ENCODE peak calls at places on chromosomes 1 and 21, in ten cellular contexts. S is CD4-positive, alpha-beta T cell; U is NCI-H1694 treated with DMSO at 0.1 percent for 48 hours; N is head of caudate nucleus; C is stomach; Q is MV-4-11; D is stimulated activated CD4-positive, alpha-beta T cell treated with anti-CD3 and anti-CD28 coated beads, Interleukin-4, amount 100 ng/mL, for 24 hours; T is T-helper 2 cell; V is H54; H is activated CD4-positive, CD25-positive, alpha-beta regulatory T cell treated with anti-CD3 and anti-CD28 coated beads, Interleukin-2, amount 50 U/mL, for 16 hours. K is an unnamed sample.

GRCh38 chr1:153534226-153534932 is 1.4 kb downstream of the S100A6 start:
- DNase-seq in S (no peak), U (no peak), N (no peak), C (no peak), Q (no peak), D (no peak), T (no peak), V (no peak), H (no peak), K (no peak)

GRCh38 chr1:114554577-114554976 is 26.8 kb downstream of the BCAS2 start:
- DNase-seq in S (no peak), U (no peak), N (no peak), C (no peak), Q (no peak), D (no peak), T (no peak), V (no peak), H (no peak), K (no peak)

GRCh38 chr1:58620259-58620658 is 43.2 kb upstream of the TACSTD2 start:
- DNase-seq in S (no peak), U (no peak), N (no peak), C (peak; percentile 71), Q (no peak), D (no peak), T (no peak), V (no peak), H (no peak), K (no peak)

GRCh38 chr1:228162286-228163003 is 3.2 kb upstream of the IBA57 start:
- DNase-seq in S (no peak), U (no peak), N (no peak), C (peak; percentile 37), Q (no peak), D (no peak), T (no peak), V (no peak), H (no peak), K (no peak)

GRCh38 chr1:102952400-102952799 is 155.9 kb downstream of the COL11A1 start:
- DNase-seq in S (no peak), U (no peak), N (no peak), C (no peak), Q (no peak), D (no peak), T (no peak), V (no peak), H (no peak), K (no peak)

GRCh38 chr21:26070822-26071425 is 99.6 kb downstream of the APP start:
- DNase-seq in S (peak; percentile 37), U (peak; percentile 35), N (no peak), C (no peak), Q (no peak), D (peak; percentile 3), T (no peak), V (no peak), H (no peak), K (peak; percentile 82)

GRCh38 chr1:192978195-192978710 is 80.9 kb downstream of the UCHL5 start:
- DNase-seq in S (no peak), U (no peak), N (no peak), C (no peak), Q (no peak), D (no peak), T (no peak), V (no peak), H (no peak), K (no peak)

GRCh38 chr1:235533476-235534168 is 29.4 kb upstream of the B3GALNT2 start:
- DNase-seq in S (no peak), U (no peak), N (no peak), C (no peak), Q (no peak), D (no peak), T (no peak), V (no peak), H (no peak), K (no peak)

GRCh38 chr1:199920635-199921034 is 106.9 kb upstream of the NR5A2 start:
- DNase-seq in S (no peak), U (no peak), N (no peak), C (no peak), Q (no peak), D (no peak), T (no peak), V (no peak), H (no peak), K (no peak)

GRCh38 chr1:233242827-233243483 is 52.6 kb downstream of the PCNX2 start:
- DNase-seq in S (no peak), U (no peak), N (no peak), C (no peak), Q (peak; percentile 85), D (no peak), T (no peak), V (no peak), H (no peak), K (no peak)

GRCh38 chr1:204924013-204924759 is 53.5 kb downstream of the NFASC start:
- DNase-seq in S (no peak), U (peak; percentile 59), N (no peak), C (no peak), Q (no peak), D (no peak), T (no peak), V (peak; percentile 44), H (no peak), K (peak; percentile 38)

GRCh38 chr1:8024329-8024728 is 1.8 kb downstream of the ERRFI1 start:
- DNase-seq in S (no peak), U (no peak), N (no peak), C (no peak), Q (no peak), D (no peak), T (no peak), V (no peak), H (no peak), K (no peak)

GRCh38 chr1:37394574-37395464 is 79.6 kb upstream of the ZC3H12A start:
- DNase-seq in S (no peak), U (peak; percentile 37), N (no peak), C (no peak), Q (no peak), D (no peak), T (no peak), V (peak; percentile 30), H (no peak), K (no peak)

GRCh38 chr1:29033829-29034466 is 89.8 kb downstream of the TMEM200B start:
- DNase-seq in S (no peak), U (peak; percentile 44), N (no peak), C (no peak), Q (peak; percentile 38), D (no peak), T (no peak), V (no peak), H (no peak), K (peak; percentile 19)

GRCh38 chr1:87117761-87118160 is 203.3 kb downstream of the HS2ST1 start:
- DNase-seq in S (no peak), U (no peak), N (no peak), C (no peak), Q (no peak), D (no peak), T (no peak), V (peak; percentile 59), H (no peak), K (peak; percentile 33)

GRCh38 chr1:161738627-161739287 is 10.8 kb upstream of the DUSP12 start:
- DNase-seq in S (no peak), U (no peak), N (no peak), C (peak; percentile 55), Q (peak; percentile 97), D (peak; percentile 43), T (no peak), V (no peak), H (no peak), K (peak; percentile 77)

GRCh38 chr1:20540281-20540680 is 12.1 kb upstream of the FAM43B start:
- DNase-seq in S (no peak), U (no peak), N (no peak), C (no peak), Q (no peak), D (no peak), T (no peak), V (no peak), H (no peak), K (no peak)

GRCh38 chr1:173406783-173407230 is 70.3 kb upstream of the PRDX6 start:
- DNase-seq in S (no peak), U (no peak), N (no peak), C (no peak), Q (no peak), D (no peak), T (no peak), V (no peak), H (no peak), K (no peak)

GRCh38 chr1:222749927-222750326 is 12.9 kb downstream of the FAM177B start:
- DNase-seq in S (no peak), U (no peak), N (no peak), C (no peak), Q (no peak), D (no peak), T (no peak), V (no peak), H (no peak), K (no peak)

GRCh38 chr1:154402409-154402921 is 2.7 kb upstream of the IL6R start:
- DNase-seq in S (no peak), U (no peak), N (no peak), C (no peak), Q (no peak), D (no peak), T (no peak), V (no peak), H (no peak), K (no peak)

GRCh38 chr1:242523968-242524570 is 428 bp downstream of the PLD5 start:
- DNase-seq in S (no peak), U (peak; percentile 37), N (peak; percentile 73), C (no peak), Q (no peak), D (no peak), T (no peak), V (no peak), H (no peak), K (no peak)

GRCh38 chr1:15758537-15758936 is at the start of gene FBLIM1:
- DNase-seq in S (peak; percentile 30), U (no peak), N (no peak), C (no peak), Q (no peak), D (no peak), T (no peak), V (no peak), H (no peak), K (no peak)

GRCh38 chr1:203534526-203534925 is 40.6 kb downstream of the OPTC start:
- DNase-seq in S (no peak), U (no peak), N (no peak), C (no peak), Q (no peak), D (no peak), T (no peak), V (peak; percentile 88), H (no peak), K (peak; percentile 94)

GRCh38 chr1:204813522-204813921 is 57.1 kb upstream of the NFASC start:
- DNase-seq in S (no peak), U (no peak), N (no peak), C (no peak), Q (no peak), D (no peak), T (no peak), V (no peak), H (no peak), K (no peak)

GRCh38 chr1:198088360-198089071 is 68.3 kb upstream of the NEK7 start:
- DNase-seq in S (no peak), U (peak; percentile 33), N (no peak), C (no peak), Q (peak; percentile 14), D (peak; percentile 13), T (no peak), V (peak; percentile 6), H (no peak), K (peak; percentile 32)

GRCh38 chr1:70990460-70991253 is 57.0 kb downstream of the PTGER3 start:
- DNase-seq in S (no peak), U (no peak), N (no peak), C (no peak), Q (no peak), D (no peak), T (no peak), V (no peak), H (no peak), K (no peak)

GRCh38 chr1:32538887-32539583 is at the start of gene ZBTB8A:
- DNase-seq in S (no peak), U (peak; percentile 73), N (peak; percentile 38), C (peak; percentile 50), Q (no peak), D (peak; percentile 6), T (no peak), V (peak; percentile 54), H (no peak), K (peak; percentile 41)

GRCh38 chr1:212507361-212507760 is 74.6 kb downstream of the NENF start:
- DNase-seq in S (no peak), U (no peak), N (no peak), C (no peak), Q (no peak), D (no peak), T (no peak), V (no peak), H (no peak), K (no peak)